ENCODE peak calls at places on chromosome 9, in ten cellular contexts. L is activated CD4-positive, alpha-beta T cell treated with anti-CD3 and anti-CD28 coated beads, Interleukin-2, amount 50 U/mL, for 48 hours; D is SW 1271; A is iris pigment epithelial cell; O is COR-L47; V is stromal cell of bone marrow; M is astrocyte of the cerebellum; T is CD4-positive, alpha-beta T cell; P is NCI-H1694; S is activated CD8-positive, alpha-beta T cell treated with anti-CD3 and anti-CD28 coated beads for 36 hours. N is an unnamed sample.

GRCh38 chr9:93468763-93469456 is 15.5 kb upstream of the FAM120AOS start:
- DNase-seq in L (no peak), S (no peak), M (no peak), T (no peak), O (no peak), P (no peak), V (no peak), D (no peak), A (peak; percentile 66), N (no peak)

GRCh38 chr9:99489043-99489378 is 266.9 kb downstream of the SEC61B start:
- DNase-seq in P (no peak), O (no peak), L (no peak), A (peak; percentile 86), T (no peak), M (peak; percentile 26), V (peak; percentile 88), D (no peak), S (no peak), N (no peak)

GRCh38 chr9:70566743-70567142 is 152.3 kb upstream of the KLF9 start:
- DNase-seq in A (no peak), D (no peak), O (no peak), M (peak; percentile 38), L (no peak), T (no peak), S (peak; percentile 52), V (no peak), P (no peak), N (no peak)

GRCh38 chr9:137110911-137111787 is 3.4 kb downstream of the DPP7 start:
- DNase-seq in P (no peak), O (no peak), V (no peak), D (no peak), M (no peak), L (no peak), A (no peak), S (no peak), T (no peak), N (no peak)

GRCh38 chr9:110918316-110919054 is 119.8 kb downstream of the LPAR1 start:
- DNase-seq in M (no peak), T (no peak), O (no peak), A (peak; percentile 92), D (no peak), L (no peak), P (no peak), S (no peak), V (no peak), N (no peak)

GRCh38 chr9:93085676-93086075 is 10.3 kb upstream of the CARD19 start:
- DNase-seq in M (no peak), V (no peak), L (no peak), S (no peak), O (no peak), D (no peak), A (no peak), T (no peak), P (no peak), N (no peak)

GRCh38 chr9:34218452-34218851 is 39.6 kb downstream of the UBAP1 start:
- DNase-seq in A (no peak), L (no peak), S (no peak), M (no peak), O (no peak), D (no peak), V (no peak), P (no peak), T (no peak), N (no peak)

GRCh38 chr9:115992834-115993233 is 160.8 kb upstream of the PAPPA start:
- DNase-seq in D (no peak), A (peak; percentile 74), P (no peak), O (no peak), M (no peak), V (no peak), T (no peak), S (no peak), L (no peak), N (no peak)

GRCh38 chr9:94568250-94568889 is 13.5 kb downstream of the PCAT7 start:
- DNase-seq in S (no peak), V (no peak), D (no peak), M (no peak), O (no peak), T (no peak), A (no peak), P (no peak), L (no peak), N (no peak)

GRCh38 chr9:12719431-12719830 is 26.2 kb downstream of the TYRP1 start:
- DNase-seq in A (peak; percentile 57), O (peak; percentile 11), T (no peak), V (peak; percentile 36), D (no peak), P (peak; percentile 35), M (no peak), S (no peak), L (no peak), N (peak; percentile 45)

GRCh38 chr9:133075925-133076324 is 14.1 kb downstream of the CEL start:
- DNase-seq in T (no peak), D (no peak), P (no peak), A (peak; percentile 90), O (no peak), L (no peak), S (no peak), V (peak; percentile 58), M (peak; percentile 49), N (no peak)

GRCh38 chr9:98374385-98375051 is 119.1 kb upstream of the TBC1D2 start:
- DNase-seq in V (peak; percentile 75), T (no peak), S (no peak), L (no peak), M (peak; percentile 19), A (peak; percentile 94), P (no peak), O (no peak), D (peak; percentile 81), N (no peak)

GRCh38 chr9:77556396-77556795 is 91.7 kb downstream of the GNA14 start:
- DNase-seq in P (no peak), S (no peak), V (peak; percentile 31), L (no peak), T (no peak), D (no peak), M (no peak), O (no peak), A (peak; percentile 16), N (no peak)

N was measured in Karpas-422.